ENCODE peak calls at places on chromosomes 6 and 20, in ten cellular contexts. One of them, this sample, is unnamed.
A peak's percentile ranks its signal among the peaks of the same experiment; 100 is the strongest.

GRCh38 chr6:78629154-78629721 is 238.1 kb upstream of the IRAK1BP1 start:
- DNase-seq in mesothelial cell of epicardium: no peak
- DNase-seq in pancreas: peak; percentile 55
- DNase-seq in HFFc6: no peak
- DNase-seq in spleen: no peak
- DNase-seq in stomach: no peak
- DNase-seq in psoas muscle: no peak
- DNase-seq in astrocyte of the cerebellum: no peak
- DNase-seq in cardiac muscle cell: peak; percentile 65
- DNase-seq in fibroblast of lung: peak; percentile 34
- DNase-seq in this sample: no peak

GRCh38 chr6:150745896-150746295 is 119.6 kb upstream of the MTHFD1L start:
- DNase-seq in mesothelial cell of epicardium: no peak
- DNase-seq in spleen: no peak
- DNase-seq in stomach: no peak
- DNase-seq in pancreas: no peak
- DNase-seq in astrocyte of the cerebellum: no peak
- DNase-seq in cardiac muscle cell: no peak
- DNase-seq in fibroblast of lung: no peak
- DNase-seq in HFFc6: no peak
- DNase-seq in psoas muscle: no peak
- DNase-seq in this sample: no peak

GRCh38 chr20:50371878-50372769 is 138.1 kb upstream of the PTPN1 start:
- DNase-seq in psoas muscle: no peak
- DNase-seq in stomach: no peak
- DNase-seq in astrocyte of the cerebellum: no peak
- DNase-seq in fibroblast of lung: no peak
- DNase-seq in HFFc6: no peak
- DNase-seq in mesothelial cell of epicardium: no peak
- DNase-seq in pancreas: no peak
- DNase-seq in spleen: no peak
- DNase-seq in cardiac muscle cell: no peak
- DNase-seq in this sample: no peak

GRCh38 chr6:53347921-53348435 is 772 bp downstream of the ELOVL5 start:
- DNase-seq in spleen: peak; percentile 92
- DNase-seq in psoas muscle: peak; percentile 77
- DNase-seq in astrocyte of the cerebellum: no peak
- DNase-seq in HFFc6: peak; percentile 57
- DNase-seq in fibroblast of lung: peak; percentile 70
- DNase-seq in cardiac muscle cell: peak; percentile 77
- DNase-seq in pancreas: peak; percentile 71
- DNase-seq in mesothelial cell of epicardium: peak; percentile 76
- DNase-seq in stomach: peak; percentile 36
- DNase-seq in this sample: peak; percentile 88

GRCh38 chr20:1652104-1652503 is 5.5 kb downstream of the SIRPG start:
- DNase-seq in stomach: no peak
- DNase-seq in astrocyte of the cerebellum: no peak
- DNase-seq in psoas muscle: no peak
- DNase-seq in fibroblast of lung: no peak
- DNase-seq in mesothelial cell of epicardium: no peak
- DNase-seq in cardiac muscle cell: no peak
- DNase-seq in HFFc6: no peak
- DNase-seq in spleen: no peak
- DNase-seq in pancreas: no peak
- DNase-seq in this sample: no peak

GRCh38 chr6:106870069-106870468 is 104.5 kb downstream of the CD24 start:
- DNase-seq in fibroblast of lung: peak; percentile 97
- DNase-seq in HFFc6: peak; percentile 78
- DNase-seq in stomach: no peak
- DNase-seq in psoas muscle: no peak
- DNase-seq in spleen: no peak
- DNase-seq in cardiac muscle cell: peak; percentile 0
- DNase-seq in mesothelial cell of epicardium: no peak
- DNase-seq in astrocyte of the cerebellum: peak; percentile 75
- DNase-seq in pancreas: no peak
- DNase-seq in this sample: no peak

GRCh38 chr20:61092199-61092598 is 159.9 kb upstream of the CDH4 start:
- DNase-seq in cardiac muscle cell: no peak
- DNase-seq in astrocyte of the cerebellum: no peak
- DNase-seq in mesothelial cell of epicardium: no peak
- DNase-seq in pancreas: no peak
- DNase-seq in HFFc6: no peak
- DNase-seq in spleen: no peak
- DNase-seq in stomach: no peak
- DNase-seq in fibroblast of lung: no peak
- DNase-seq in psoas muscle: no peak
- DNase-seq in this sample: no peak

GRCh38 chr6:100099189-100100074 is 105.4 kb upstream of the MCHR2 start:
- DNase-seq in fibroblast of lung: peak; percentile 24
- DNase-seq in pancreas: no peak
- DNase-seq in stomach: no peak
- DNase-seq in mesothelial cell of epicardium: no peak
- DNase-seq in psoas muscle: no peak
- DNase-seq in astrocyte of the cerebellum: no peak
- DNase-seq in cardiac muscle cell: peak; percentile 47
- DNase-seq in spleen: no peak
- DNase-seq in HFFc6: peak; percentile 50
- DNase-seq in this sample: no peak

GRCh38 chr20:57664476-57664875 is 44.2 kb upstream of the ZBP1 start:
- DNase-seq in pancreas: peak; percentile 48
- DNase-seq in psoas muscle: peak; percentile 20
- DNase-seq in fibroblast of lung: no peak
- DNase-seq in stomach: no peak
- DNase-seq in mesothelial cell of epicardium: no peak
- DNase-seq in HFFc6: no peak
- DNase-seq in astrocyte of the cerebellum: no peak
- DNase-seq in spleen: peak; percentile 54
- DNase-seq in cardiac muscle cell: no peak
- DNase-seq in this sample: no peak

GRCh38 chr20:23291575-23292240 is 58.9 kb upstream of the NXT1 start:
- DNase-seq in pancreas: no peak
- DNase-seq in astrocyte of the cerebellum: no peak
- DNase-seq in stomach: no peak
- DNase-seq in fibroblast of lung: no peak
- DNase-seq in spleen: peak; percentile 44
- DNase-seq in HFFc6: no peak
- DNase-seq in mesothelial cell of epicardium: no peak
- DNase-seq in cardiac muscle cell: no peak
- DNase-seq in psoas muscle: no peak
- DNase-seq in this sample: no peak

GRCh38 chr6:126540161-126540560 is 200.2 kb downstream of the CENPW start:
- DNase-seq in pancreas: no peak
- DNase-seq in stomach: no peak
- DNase-seq in spleen: no peak
- DNase-seq in fibroblast of lung: no peak
- DNase-seq in HFFc6: no peak
- DNase-seq in cardiac muscle cell: no peak
- DNase-seq in mesothelial cell of epicardium: no peak
- DNase-seq in astrocyte of the cerebellum: no peak
- DNase-seq in psoas muscle: no peak
- DNase-seq in this sample: no peak

GRCh38 chr20:14336667-14337066 is 745 bp downstream of the FLRT3 start:
- DNase-seq in fibroblast of lung: peak; percentile 18
- DNase-seq in astrocyte of the cerebellum: no peak
- DNase-seq in cardiac muscle cell: peak; percentile 2
- DNase-seq in stomach: no peak
- DNase-seq in pancreas: no peak
- DNase-seq in mesothelial cell of epicardium: no peak
- DNase-seq in psoas muscle: no peak
- DNase-seq in spleen: no peak
- DNase-seq in HFFc6: no peak
- DNase-seq in this sample: no peak

GRCh38 chr6:21436625-21437024 is 156.9 kb upstream of the SOX4 start:
- DNase-seq in mesothelial cell of epicardium: no peak
- DNase-seq in fibroblast of lung: no peak
- DNase-seq in stomach: no peak
- DNase-seq in astrocyte of the cerebellum: no peak
- DNase-seq in spleen: no peak
- DNase-seq in pancreas: no peak
- DNase-seq in cardiac muscle cell: no peak
- DNase-seq in psoas muscle: no peak
- DNase-seq in HFFc6: no peak
- DNase-seq in this sample: no peak

GRCh38 chr6:42505377-42505702 is 53.6 kb upstream of the TRERF1 start:
- DNase-seq in mesothelial cell of epicardium: no peak
- DNase-seq in pancreas: no peak
- DNase-seq in fibroblast of lung: peak; percentile 71
- DNase-seq in HFFc6: peak; percentile 43
- DNase-seq in astrocyte of the cerebellum: no peak
- DNase-seq in spleen: no peak
- DNase-seq in stomach: no peak
- DNase-seq in psoas muscle: no peak
- DNase-seq in cardiac muscle cell: peak; percentile 32
- DNase-seq in this sample: no peak

GRCh38 chr6:100257661-100258395 is 206.9 kb downstream of the SIM1 start:
- DNase-seq in fibroblast of lung: peak; percentile 72
- DNase-seq in pancreas: no peak
- DNase-seq in stomach: no peak
- DNase-seq in cardiac muscle cell: peak; percentile 81
- DNase-seq in spleen: no peak
- DNase-seq in astrocyte of the cerebellum: peak; percentile 66
- DNase-seq in mesothelial cell of epicardium: no peak
- DNase-seq in HFFc6: peak; percentile 77
- DNase-seq in psoas muscle: no peak
- DNase-seq in this sample: no peak

GRCh38 chr6:158042245-158042798 is 60.7 kb downstream of the SYNJ2 start:
- DNase-seq in spleen: no peak
- DNase-seq in mesothelial cell of epicardium: no peak
- DNase-seq in cardiac muscle cell: peak; percentile 76
- DNase-seq in astrocyte of the cerebellum: peak; percentile 74
- DNase-seq in psoas muscle: peak; percentile 93
- DNase-seq in fibroblast of lung: peak; percentile 96
- DNase-seq in pancreas: peak; percentile 46
- DNase-seq in stomach: peak; percentile 79
- DNase-seq in HFFc6: peak; percentile 78
- DNase-seq in this sample: peak; percentile 84

GRCh38 chr6:54805077-54805476 is 41.5 kb upstream of the FAM83B start:
- DNase-seq in astrocyte of the cerebellum: no peak
- DNase-seq in spleen: no peak
- DNase-seq in pancreas: no peak
- DNase-seq in fibroblast of lung: peak; percentile 45
- DNase-seq in psoas muscle: no peak
- DNase-seq in mesothelial cell of epicardium: no peak
- DNase-seq in stomach: no peak
- DNase-seq in HFFc6: peak; percentile 11
- DNase-seq in cardiac muscle cell: peak; percentile 22
- DNase-seq in this sample: no peak

GRCh38 chr20:44151621-44152416 is 35.2 kb downstream of the JPH2 start:
- DNase-seq in HFFc6: no peak
- DNase-seq in psoas muscle: no peak
- DNase-seq in fibroblast of lung: peak; percentile 73
- DNase-seq in cardiac muscle cell: no peak
- DNase-seq in pancreas: no peak
- DNase-seq in stomach: no peak
- DNase-seq in mesothelial cell of epicardium: no peak
- DNase-seq in spleen: no peak
- DNase-seq in astrocyte of the cerebellum: no peak
- DNase-seq in this sample: no peak

GRCh38 chr6:44152109-44152461 is 6.5 kb upstream of the CAPN11 start:
- DNase-seq in mesothelial cell of epicardium: no peak
- DNase-seq in cardiac muscle cell: no peak
- DNase-seq in stomach: no peak
- DNase-seq in pancreas: no peak
- DNase-seq in spleen: no peak
- DNase-seq in astrocyte of the cerebellum: no peak
- DNase-seq in fibroblast of lung: no peak
- DNase-seq in HFFc6: no peak
- DNase-seq in psoas muscle: no peak
- DNase-seq in this sample: no peak
- TF ChIP-seq CTCF in mesothelial cell of epicardium: peak; percentile 15
- TF ChIP-seq CTCF in cardiac muscle cell: no peak
- TF ChIP-seq CTCF in stomach: no peak
- TF ChIP-seq CTCF in pancreas: no peak
- TF ChIP-seq CTCF in spleen: no peak
- TF ChIP-seq CTCF in astrocyte of the cerebellum: no peak
- TF ChIP-seq CTCF in fibroblast of lung: no peak
- TF ChIP-seq CTCF in HFFc6: no peak
- TF ChIP-seq CTCF in psoas muscle: no peak
- TF ChIP-seq CTCF in this sample: peak; percentile 39

GRCh38 chr6:136208783-136209182 is 41.3 kb downstream of the MTFR2 start:
- DNase-seq in stomach: no peak
- DNase-seq in cardiac muscle cell: no peak
- DNase-seq in mesothelial cell of epicardium: no peak
- DNase-seq in psoas muscle: no peak
- DNase-seq in astrocyte of the cerebellum: no peak
- DNase-seq in HFFc6: no peak
- DNase-seq in pancreas: no peak
- DNase-seq in spleen: no peak
- DNase-seq in fibroblast of lung: no peak
- DNase-seq in this sample: no peak
- TF ChIP-seq CTCF in stomach: no peak
- TF ChIP-seq CTCF in cardiac muscle cell: no peak
- TF ChIP-seq CTCF in mesothelial cell of epicardium: no peak
- TF ChIP-seq CTCF in psoas muscle: no peak
- TF ChIP-seq CTCF in astrocyte of the cerebellum: no peak
- TF ChIP-seq CTCF in HFFc6: peak; percentile 26
- TF ChIP-seq CTCF in pancreas: no peak
- TF ChIP-seq CTCF in spleen: no peak
- TF ChIP-seq CTCF in fibroblast of lung: no peak
- TF ChIP-seq CTCF in this sample: no peak

DNA sequence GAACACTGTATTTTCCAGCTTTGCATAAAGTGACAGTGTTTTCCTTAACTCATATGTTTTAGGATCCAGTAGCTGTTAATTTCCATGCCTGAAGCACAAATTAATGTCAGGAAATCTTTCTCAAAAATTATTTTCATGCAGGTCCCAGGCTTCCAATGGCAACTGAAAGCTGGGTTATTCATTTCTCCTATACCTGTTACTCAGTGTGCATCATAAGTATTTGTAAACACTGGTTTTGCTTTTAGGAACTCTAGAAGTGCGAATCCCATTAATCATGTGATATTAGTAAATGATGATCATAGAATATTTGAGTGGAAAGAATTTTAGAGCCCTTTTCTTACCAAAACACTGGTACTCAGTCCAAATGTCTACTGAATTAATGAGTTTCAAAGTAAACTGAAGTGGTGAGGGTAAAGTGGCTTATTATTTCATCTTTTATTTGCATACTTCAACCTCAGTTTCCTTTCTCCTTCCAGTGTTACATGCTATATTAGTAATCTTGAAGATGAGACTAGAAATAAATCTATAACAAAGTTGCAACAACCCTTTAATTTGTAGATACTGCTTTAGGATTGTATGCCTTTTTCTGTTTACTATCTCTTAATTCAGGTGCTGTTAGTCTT is 124.0 kb downstream of the ZFAND3 start:
- DNase-seq in psoas muscle: no peak
- DNase-seq in fibroblast of lung: no peak
- DNase-seq in spleen: no peak
- DNase-seq in cardiac muscle cell: no peak
- DNase-seq in stomach: no peak
- DNase-seq in HFFc6: no peak
- DNase-seq in astrocyte of the cerebellum: no peak
- DNase-seq in pancreas: no peak
- DNase-seq in mesothelial cell of epicardium: no peak
- DNase-seq in this sample: no peak
- TF ChIP-seq CTCF in psoas muscle: no peak
- TF ChIP-seq CTCF in fibroblast of lung: no peak
- TF ChIP-seq CTCF in spleen: no peak
- TF ChIP-seq CTCF in cardiac muscle cell: no peak
- TF ChIP-seq CTCF in stomach: no peak
- TF ChIP-seq CTCF in HFFc6: no peak
- TF ChIP-seq CTCF in astrocyte of the cerebellum: no peak
- TF ChIP-seq CTCF in pancreas: no peak
- TF ChIP-seq CTCF in mesothelial cell of epicardium: no peak
- TF ChIP-seq CTCF in this sample: no peak

GRCh38 chr6:33691456-33692077 is 19.9 kb downstream of the UQCC2 start:
- DNase-seq in pancreas: peak; percentile 45
- DNase-seq in fibroblast of lung: no peak
- DNase-seq in spleen: no peak
- DNase-seq in stomach: no peak
- DNase-seq in cardiac muscle cell: no peak
- DNase-seq in astrocyte of the cerebellum: no peak
- DNase-seq in mesothelial cell of epicardium: no peak
- DNase-seq in psoas muscle: peak; percentile 48
- DNase-seq in HFFc6: no peak
- DNase-seq in this sample: no peak
- TF ChIP-seq CTCF in pancreas: no peak
- TF ChIP-seq CTCF in fibroblast of lung: no peak
- TF ChIP-seq CTCF in spleen: no peak
- TF ChIP-seq CTCF in stomach: no peak
- TF ChIP-seq CTCF in cardiac muscle cell: no peak
- TF ChIP-seq CTCF in astrocyte of the cerebellum: no peak
- TF ChIP-seq CTCF in mesothelial cell of epicardium: no peak
- TF ChIP-seq CTCF in psoas muscle: no peak
- TF ChIP-seq CTCF in HFFc6: no peak
- TF ChIP-seq CTCF in this sample: no peak

This sample was measured in osteocyte.